ENCODE peak calls at places on chromosome 16, in nine cellular contexts. One of them, this sample, is unnamed.

GRCh38 chr16:17529982-17530760 is 59.4 kb upstream of the XYLT1 start:
- DNase-seq in adrenal gland: no peak
- DNase-seq in upper lobe of left lung: no peak
- DNase-seq in Panc1: no peak
- DNase-seq in GM12865: peak
- DNase-seq in body of pancreas: no peak
- DNase-seq in choroid plexus epithelial cell: no peak
- DNase-seq in Peyer's patch: peak
- DNase-seq in NB4: no peak
- DNase-seq in this sample: no peak

GRCh38 chr16:53771655-53772497 is 67.9 kb downstream of the FTO start:
- DNase-seq in adrenal gland: no peak
- DNase-seq in upper lobe of left lung: no peak
- DNase-seq in Panc1: no peak
- DNase-seq in GM12865: no peak
- DNase-seq in body of pancreas: no peak
- DNase-seq in choroid plexus epithelial cell: peak
- DNase-seq in Peyer's patch: no peak
- DNase-seq in NB4: no peak
- DNase-seq in this sample: no peak

GRCh38 chr16:68319185-68319908 is 8.5 kb downstream of the PRMT7 start:
- DNase-seq in adrenal gland: no peak
- DNase-seq in upper lobe of left lung: no peak
- DNase-seq in Panc1: no peak
- DNase-seq in GM12865: peak
- DNase-seq in body of pancreas: no peak
- DNase-seq in choroid plexus epithelial cell: no peak
- DNase-seq in Peyer's patch: no peak
- DNase-seq in NB4: no peak
- DNase-seq in this sample: no peak

GRCh38 chr16:85026696-85027095 is 899 bp upstream of the KIAA0513 start:
- DNase-seq in adrenal gland: no peak
- DNase-seq in upper lobe of left lung: no peak
- DNase-seq in Panc1: no peak
- DNase-seq in GM12865: no peak
- DNase-seq in body of pancreas: no peak
- DNase-seq in choroid plexus epithelial cell: no peak
- DNase-seq in Peyer's patch: no peak
- DNase-seq in NB4: no peak
- DNase-seq in this sample: no peak

GRCh38 chr16:9666834-9667480 is 515.3 kb downstream of the GRIN2A start:
- DNase-seq in adrenal gland: no peak
- DNase-seq in upper lobe of left lung: no peak
- DNase-seq in Panc1: no peak
- DNase-seq in GM12865: no peak
- DNase-seq in body of pancreas: no peak
- DNase-seq in choroid plexus epithelial cell: no peak
- DNase-seq in Peyer's patch: no peak
- DNase-seq in NB4: no peak
- DNase-seq in this sample: no peak

GRCh38 chr16:65828296-65828695 is 538.2 kb upstream of the CDH5 start:
- DNase-seq in adrenal gland: no peak
- DNase-seq in upper lobe of left lung: no peak
- DNase-seq in Panc1: no peak
- DNase-seq in GM12865: no peak
- DNase-seq in body of pancreas: no peak
- DNase-seq in choroid plexus epithelial cell: no peak
- DNase-seq in Peyer's patch: no peak
- DNase-seq in NB4: no peak
- DNase-seq in this sample: no peak

GRCh38 chr16:23137818-23138217 is 11.4 kb downstream of the USP31 start:
- DNase-seq in adrenal gland: no peak
- DNase-seq in upper lobe of left lung: no peak
- DNase-seq in Panc1: no peak
- DNase-seq in GM12865: no peak
- DNase-seq in body of pancreas: no peak
- DNase-seq in choroid plexus epithelial cell: no peak
- DNase-seq in Peyer's patch: no peak
- DNase-seq in NB4: no peak
- DNase-seq in this sample: no peak

GRCh38 chr16:53089434-53090270 is 34.9 kb downstream of the CHD9 start:
- DNase-seq in adrenal gland: no peak
- DNase-seq in upper lobe of left lung: no peak
- DNase-seq in Panc1: no peak
- DNase-seq in GM12865: no peak
- DNase-seq in body of pancreas: no peak
- DNase-seq in choroid plexus epithelial cell: peak
- DNase-seq in Peyer's patch: no peak
- DNase-seq in NB4: no peak
- DNase-seq in this sample: no peak

GRCh38 chr16:27287051-27287811 is 18.7 kb upstream of the NSMCE1 start:
- DNase-seq in adrenal gland: no peak
- DNase-seq in upper lobe of left lung: no peak
- DNase-seq in Panc1: no peak
- DNase-seq in GM12865: no peak
- DNase-seq in body of pancreas: no peak
- DNase-seq in choroid plexus epithelial cell: peak
- DNase-seq in Peyer's patch: no peak
- DNase-seq in NB4: no peak
- DNase-seq in this sample: no peak

GRCh38 chr16:28063047-28063521 is 430 bp downstream of the GSG1L start:
- DNase-seq in adrenal gland: no peak
- DNase-seq in upper lobe of left lung: peak
- DNase-seq in Panc1: no peak
- DNase-seq in GM12865: no peak
- DNase-seq in body of pancreas: no peak
- DNase-seq in choroid plexus epithelial cell: peak
- DNase-seq in Peyer's patch: no peak
- DNase-seq in NB4: peak
- DNase-seq in this sample: peak

GRCh38 chr16:75304521-75305363 is 53.3 kb upstream of the BCAR1 start:
- DNase-seq in adrenal gland: peak
- DNase-seq in upper lobe of left lung: no peak
- DNase-seq in Panc1: no peak
- DNase-seq in GM12865: no peak
- DNase-seq in body of pancreas: peak
- DNase-seq in choroid plexus epithelial cell: peak
- DNase-seq in Peyer's patch: no peak
- DNase-seq in NB4: no peak
- DNase-seq in this sample: no peak

GRCh38 chr16:83742076-83742475 is 65.7 kb upstream of the HSBP1 start:
- DNase-seq in adrenal gland: no peak
- DNase-seq in upper lobe of left lung: peak
- DNase-seq in Panc1: no peak
- DNase-seq in GM12865: no peak
- DNase-seq in body of pancreas: no peak
- DNase-seq in choroid plexus epithelial cell: no peak
- DNase-seq in Peyer's patch: no peak
- DNase-seq in NB4: no peak
- DNase-seq in this sample: no peak

GRCh38 chr16:88966986-88967799 is 9.8 kb downstream of the CBFA2T3 start:
- DNase-seq in adrenal gland: no peak
- DNase-seq in upper lobe of left lung: peak
- DNase-seq in Panc1: no peak
- DNase-seq in GM12865: no peak
- DNase-seq in body of pancreas: no peak
- DNase-seq in choroid plexus epithelial cell: no peak
- DNase-seq in Peyer's patch: peak
- DNase-seq in NB4: no peak
- DNase-seq in this sample: no peak

GRCh38 chr16:23570992-23571632 is 13.6 kb downstream of the UBFD1 start:
- DNase-seq in adrenal gland: no peak
- DNase-seq in upper lobe of left lung: no peak
- DNase-seq in Panc1: no peak
- DNase-seq in GM12865: no peak
- DNase-seq in body of pancreas: peak
- DNase-seq in choroid plexus epithelial cell: no peak
- DNase-seq in Peyer's patch: peak
- DNase-seq in NB4: no peak
- DNase-seq in this sample: no peak

GRCh38 chr16:67437513-67437912 is 6.6 kb downstream of the HSD11B2 start:
- DNase-seq in adrenal gland: no peak
- DNase-seq in upper lobe of left lung: no peak
- DNase-seq in Panc1: no peak
- DNase-seq in GM12865: peak
- DNase-seq in body of pancreas: no peak
- DNase-seq in choroid plexus epithelial cell: no peak
- DNase-seq in Peyer's patch: no peak
- DNase-seq in NB4: no peak
- DNase-seq in this sample: no peak

GRCh38 chr16:30927789-30928378 is 4.5 kb downstream of the FBXL19 start:
- DNase-seq in adrenal gland: peak
- DNase-seq in upper lobe of left lung: peak
- DNase-seq in Panc1: no peak
- DNase-seq in GM12865: peak
- DNase-seq in body of pancreas: peak
- DNase-seq in choroid plexus epithelial cell: peak
- DNase-seq in Peyer's patch: no peak
- DNase-seq in NB4: peak
- DNase-seq in this sample: peak

GRCh38 chr16:72464052-72464451 is 292.1 kb upstream of the PMFBP1 start:
- DNase-seq in adrenal gland: no peak
- DNase-seq in upper lobe of left lung: no peak
- DNase-seq in Panc1: no peak
- DNase-seq in GM12865: no peak
- DNase-seq in body of pancreas: no peak
- DNase-seq in choroid plexus epithelial cell: no peak
- DNase-seq in Peyer's patch: no peak
- DNase-seq in NB4: no peak
- DNase-seq in this sample: no peak

GRCh38 chr16:72469932-72470331 is 298.0 kb upstream of the PMFBP1 start:
- DNase-seq in adrenal gland: no peak
- DNase-seq in upper lobe of left lung: no peak
- DNase-seq in Panc1: no peak
- DNase-seq in GM12865: no peak
- DNase-seq in body of pancreas: no peak
- DNase-seq in choroid plexus epithelial cell: no peak
- DNase-seq in Peyer's patch: no peak
- DNase-seq in NB4: no peak
- DNase-seq in this sample: no peak

GRCh38 chr16:72468582-72468981 is 296.6 kb upstream of the PMFBP1 start:
- DNase-seq in adrenal gland: no peak
- DNase-seq in upper lobe of left lung: no peak
- DNase-seq in Panc1: no peak
- DNase-seq in GM12865: no peak
- DNase-seq in body of pancreas: no peak
- DNase-seq in choroid plexus epithelial cell: peak
- DNase-seq in Peyer's patch: no peak
- DNase-seq in NB4: no peak
- DNase-seq in this sample: no peak

GRCh38 chr16:72464597-72465368 is 292.8 kb upstream of the PMFBP1 start:
- DNase-seq in adrenal gland: no peak
- DNase-seq in upper lobe of left lung: no peak
- DNase-seq in Panc1: no peak
- DNase-seq in GM12865: no peak
- DNase-seq in body of pancreas: no peak
- DNase-seq in choroid plexus epithelial cell: no peak
- DNase-seq in Peyer's patch: no peak
- DNase-seq in NB4: peak
- DNase-seq in this sample: no peak

GRCh38 chr16:72467157-72467759 is 295.3 kb upstream of the PMFBP1 start:
- DNase-seq in adrenal gland: no peak
- DNase-seq in upper lobe of left lung: no peak
- DNase-seq in Panc1: peak
- DNase-seq in GM12865: peak
- DNase-seq in body of pancreas: peak
- DNase-seq in choroid plexus epithelial cell: peak
- DNase-seq in Peyer's patch: no peak
- DNase-seq in NB4: peak
- DNase-seq in this sample: no peak
- TF ChIP-seq CTCF in adrenal gland: no peak
- TF ChIP-seq CTCF in upper lobe of left lung: peak
- TF ChIP-seq CTCF in Panc1: peak
- TF ChIP-seq CTCF in GM12865: peak
- TF ChIP-seq CTCF in body of pancreas: no peak
- TF ChIP-seq CTCF in choroid plexus epithelial cell: peak
- TF ChIP-seq CTCF in Peyer's patch: peak
- TF ChIP-seq CTCF in NB4: peak
- TF ChIP-seq CTCF in this sample: peak

GRCh38 chr16:1448536-1449116 is 4.3 kb upstream of the CCDC154 start:
- DNase-seq in adrenal gland: no peak
- DNase-seq in upper lobe of left lung: peak
- DNase-seq in Panc1: no peak
- DNase-seq in GM12865: no peak
- DNase-seq in body of pancreas: no peak
- DNase-seq in choroid plexus epithelial cell: no peak
- DNase-seq in Peyer's patch: no peak
- DNase-seq in NB4: no peak
- DNase-seq in this sample: no peak
- TF ChIP-seq CTCF in adrenal gland: no peak
- TF ChIP-seq CTCF in upper lobe of left lung: no peak
- TF ChIP-seq CTCF in Panc1: no peak
- TF ChIP-seq CTCF in GM12865: no peak
- TF ChIP-seq CTCF in body of pancreas: no peak
- TF ChIP-seq CTCF in choroid plexus epithelial cell: no peak
- TF ChIP-seq CTCF in Peyer's patch: no peak
- TF ChIP-seq CTCF in NB4: no peak
- TF ChIP-seq CTCF in this sample: no peak

DNA sequence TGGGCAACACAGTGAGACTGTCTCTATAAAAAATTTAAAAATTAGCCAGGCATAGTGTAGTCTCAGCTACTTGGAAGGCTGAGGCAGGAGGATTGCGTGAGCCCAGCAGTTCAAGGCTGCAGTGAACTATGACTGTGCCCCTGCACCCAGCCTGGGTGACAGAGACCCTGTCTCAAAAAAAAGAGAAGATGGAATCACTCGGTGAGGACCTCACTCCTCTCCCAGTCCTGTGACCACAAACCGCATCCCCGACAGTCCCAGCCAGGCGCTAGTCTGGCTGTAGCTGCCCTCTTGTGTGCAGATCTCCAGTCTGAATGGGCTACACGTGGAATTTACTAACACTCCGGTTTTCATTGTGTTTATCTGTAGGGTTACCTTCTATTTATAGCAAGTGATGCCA is 11.1 kb downstream of the DEXI start:
- DNase-seq in adrenal gland: no peak
- DNase-seq in upper lobe of left lung: no peak
- DNase-seq in Panc1: no peak
- DNase-seq in GM12865: no peak
- DNase-seq in body of pancreas: no peak
- DNase-seq in choroid plexus epithelial cell: no peak
- DNase-seq in Peyer's patch: no peak
- DNase-seq in NB4: no peak
- DNase-seq in this sample: no peak
- TF ChIP-seq CTCF in adrenal gland: no peak
- TF ChIP-seq CTCF in upper lobe of left lung: no peak
- TF ChIP-seq CTCF in Panc1: no peak
- TF ChIP-seq CTCF in GM12865: no peak
- TF ChIP-seq CTCF in body of pancreas: no peak
- TF ChIP-seq CTCF in choroid plexus epithelial cell: no peak
- TF ChIP-seq CTCF in Peyer's patch: no peak
- TF ChIP-seq CTCF in NB4: no peak
- TF ChIP-seq CTCF in this sample: no peak

GRCh38 chr16:6095414-6095813 is 997.8 kb upstream of the EEF2KMT start:
- DNase-seq in adrenal gland: no peak
- DNase-seq in upper lobe of left lung: no peak
- DNase-seq in Panc1: no peak
- DNase-seq in GM12865: no peak
- DNase-seq in body of pancreas: no peak
- DNase-seq in choroid plexus epithelial cell: no peak
- DNase-seq in Peyer's patch: no peak
- DNase-seq in NB4: no peak
- DNase-seq in this sample: no peak

GRCh38 chr16:6099102-6099501 is 1001.5 kb upstream of the EEF2KMT start:
- DNase-seq in adrenal gland: no peak
- DNase-seq in upper lobe of left lung: no peak
- DNase-seq in Panc1: no peak
- DNase-seq in GM12865: no peak
- DNase-seq in body of pancreas: no peak
- DNase-seq in choroid plexus epithelial cell: no peak
- DNase-seq in Peyer's patch: no peak
- DNase-seq in NB4: no peak
- DNase-seq in this sample: no peak

GRCh38 chr16:6096931-6097665 is 999.5 kb upstream of the EEF2KMT start:
- DNase-seq in adrenal gland: no peak
- DNase-seq in upper lobe of left lung: no peak
- DNase-seq in Panc1: no peak
- DNase-seq in GM12865: no peak
- DNase-seq in body of pancreas: no peak
- DNase-seq in choroid plexus epithelial cell: no peak
- DNase-seq in Peyer's patch: no peak
- DNase-seq in NB4: no peak
- DNase-seq in this sample: no peak
- TF ChIP-seq CTCF in adrenal gland: no peak
- TF ChIP-seq CTCF in upper lobe of left lung: no peak
- TF ChIP-seq CTCF in Panc1: no peak
- TF ChIP-seq CTCF in GM12865: no peak
- TF ChIP-seq CTCF in body of pancreas: no peak
- TF ChIP-seq CTCF in choroid plexus epithelial cell: no peak
- TF ChIP-seq CTCF in Peyer's patch: no peak
- TF ChIP-seq CTCF in NB4: no peak
- TF ChIP-seq CTCF in this sample: no peak